ENCODE peak calls at places on chromosome 1, in seven cellular contexts. W is cardiac fibroblast; Z is left lung; B is activated gamma-delta T cell treated with anti-CD3 and anti-CD28 coated beads, Interleukin-2, amount 50 U/mL, for 16 hours; N is fibroblast of lung; K is activated naive CD4-positive, alpha-beta T cell treated with anti-CD3 and anti-CD28 coated beads, Interleukin-2, amount 10 ng/mL, durations not matched to agents 7 days and 5 days; X is T-helper 2 cell. S is an unnamed sample.

GRCh38 chr1:117828206-117828605 is 101.2 kb downstream of the GDAP2 start:
- DNase-seq in N (peak; percentile 91), W (peak; percentile 84), X (no peak), K (no peak), Z (peak; percentile 60), B (no peak), S (no peak)

GRCh38 chr1:98920441-98921110 is 84.1 kb downstream of the PLPPR5 start:
- DNase-seq in W (peak; percentile 92), X (no peak), B (no peak), N (peak; percentile 52), Z (no peak), K (no peak), S (no peak)

GRCh38 chr1:205440476-205441317 is 15.1 kb downstream of the BLACAT1 start:
- DNase-seq in W (peak; percentile 53), N (peak; percentile 17), B (peak; percentile 57), X (peak; percentile 83), Z (no peak), K (peak; percentile 87), S (no peak)

GRCh38 chr1:208600456-208600855 is 356.3 kb upstream of the PLXNA2 start:
- DNase-seq in W (no peak), B (no peak), Z (no peak), K (no peak), N (no peak), X (no peak), S (no peak)

GRCh38 chr1:40651138-40651857 is 14.2 kb downstream of the RIMS3 start:
- DNase-seq in W (no peak), X (no peak), K (no peak), N (no peak), B (no peak), Z (no peak), S (peak; percentile 38)

GRCh38 chr1:161139765-161140164 is 7.3 kb upstream of the DEDD start:
- DNase-seq in K (peak; percentile 63), X (peak; percentile 38), Z (no peak), N (peak; percentile 73), B (no peak), W (peak; percentile 74), S (no peak)

GRCh38 chr1:5751833-5752714 is 240.2 kb downstream of the NPHP4 start:
- DNase-seq in K (no peak), W (no peak), X (no peak), B (no peak), N (no peak), Z (peak; percentile 47), S (no peak)

GRCh38 chr1:224733021-224733911 is 117.1 kb downstream of the CNIH3 start:
- DNase-seq in W (peak; percentile 64), Z (no peak), B (no peak), K (no peak), X (no peak), N (peak; percentile 50), S (no peak)

GRCh38 chr1:236469466-236469865 is 54.3 kb upstream of the LGALS8 start:
- DNase-seq in K (no peak), Z (no peak), B (no peak), N (no peak), X (no peak), W (no peak), S (no peak)

GRCh38 chr1:15508700-15509487 is 15.1 kb downstream of the CASP9 start:
- DNase-seq in N (no peak), K (no peak), X (no peak), W (no peak), Z (no peak), B (no peak), S (no peak)

GRCh38 chr1:206477581-206478380 is 7.5 kb downstream of the IKBKE start:
- DNase-seq in N (no peak), Z (peak; percentile 73), B (no peak), W (no peak), K (no peak), X (no peak), S (no peak)

GRCh38 chr1:29236743-29236992 is 346 bp downstream of the PTPRU start:
- DNase-seq in Z (no peak), K (no peak), B (no peak), N (peak; percentile 28), X (peak; percentile 24), W (peak; percentile 33), S (no peak)

GRCh38 chr1:204321051-204321450 is 38.7 kb downstream of the PLEKHA6 start:
- DNase-seq in W (no peak), Z (no peak), N (no peak), B (no peak), X (no peak), K (no peak), S (no peak)

S was measured in hypothalamus.